ENCODE peak calls at places on chromosomes 6 and 20, in four cellular contexts. R is HCT116, N is K562, U is HepG2. V is an unnamed sample. For H3K9me3, the result is how much of the 10 kb centered on the place peaks cover.

GRCh38 chr6:78308025-78308424 is 559.3 kb upstream of the IRAK1BP1 start:
- DNase-seq in R (peak), N (no peak), U (no peak), V (no peak)

GRCh38 chr20:59207742-59208357 is 44.2 kb downstream of the ZNF831 start:
- DNase-seq in R (peak), N (peak), U (peak), V (no peak)

GRCh38 chr20:5410450-5410849 is 93.7 kb upstream of the PROKR2 start:
- DNase-seq in R (no peak), N (no peak), U (no peak), V (no peak)

GRCh38 chr20:49666906-49667305 is 46.8 kb downstream of the B4GALT5 start:
- DNase-seq in R (no peak), N (no peak), U (no peak), V (no peak)

GRCh38 chr6:119313937-119314893 is 35.3 kb downstream of the MAN1A1 start:
- DNase-seq in R (no peak), N (no peak), U (no peak), V (no peak)

GRCh38 chr6:33777716-33778474 is 11.0 kb downstream of the LEMD2 start:
- DNase-seq in R (no peak), N (no peak), U (no peak), V (no peak)

GRCh38 chr6:113351183-113351834 is 505.8 kb upstream of the MARCKS start:
- DNase-seq in R (no peak), N (no peak), U (no peak), V (no peak)

GRCh38 chr20:1173698-1174097 is 11.1 kb downstream of the TMEM74B start:
- DNase-seq in R (no peak), N (no peak), U (no peak), V (no peak)

GRCh38 chr20:19827818-19828217 is 69.8 kb downstream of the RIN2 start:
- DNase-seq in R (no peak), N (no peak), U (no peak), V (no peak)

GRCh38 chr20:14148042-14148441 is 152.7 kb downstream of the MACROD2 start:
- DNase-seq in R (no peak), N (no peak), U (no peak), V (no peak)

GRCh38 chr6:27601668-27602254 is 128.9 kb upstream of the ZNF184 start:
- DNase-seq in R (no peak), N (peak), U (no peak), V (peak)

GRCh38 chr20:47776639-47777038 is 8.6 kb downstream of the SULF2 start:
- DNase-seq in R (no peak), N (no peak), U (no peak), V (no peak)

GRCh38 chr20:8744228-8744844 is 324.6 kb upstream of the PLCB4 start:
- DNase-seq in R (no peak), N (no peak), U (no peak), V (no peak)

GRCh38 chr6:5905431-5906339 is 101.0 kb downstream of the NRN1 start:
- DNase-seq in R (no peak), N (no peak), U (no peak), V (no peak)

GRCh38 chr6:137637161-137637560 is 143.0 kb upstream of the OLIG3 start:
- DNase-seq in R (no peak), N (no peak), U (peak), V (no peak)

GRCh38 chr6:85129881-85130280 is 320.0 kb upstream of the NT5E start:
- DNase-seq in R (no peak), N (no peak), U (no peak), V (no peak)

GRCh38 chr20:14632906-14633305 is 295.5 kb upstream of the FLRT3 start:
- DNase-seq in R (no peak), N (no peak), U (peak), V (no peak)

GRCh38 chr6:290111-290932 is 2.0 kb upstream of the DUSP22 start:
- DNase-seq in R (no peak), N (no peak), U (no peak), V (no peak)

GRCh38 chr6:14280766-14281293 is 163.3 kb downstream of the CD83 start:
- DNase-seq in R (no peak), N (peak), U (no peak), V (no peak)

GRCh38 chr6:130282234-130282995 is 59.7 kb upstream of the SAMD3 start:
- DNase-seq in R (peak), N (no peak), U (peak), V (no peak)

GRCh38 chr6:150547511-150548222 is 52.0 kb upstream of the PLEKHG1 start:
- DNase-seq in R (no peak), N (no peak), U (peak), V (no peak)
- TF ChIP-seq TCF7L2 in R (no peak), N (no peak), U (no peak), V (no peak)

GRCh38 chr6:15487262-15487661 is 175.6 kb downstream of the DTNBP1 start:
- DNase-seq in R (no peak), N (no peak), U (no peak), V (no peak)
- TF ChIP-seq POLR2AphosphoS5 in R (no peak), N (no peak), U (no peak), V (no peak)

GRCh38 chr6:20943036-20943627 is 408.9 kb downstream of the CDKAL1 start:
- DNase-seq in R (no peak), N (no peak), U (no peak), V (no peak)
- H3K9me3 ChIP-seq in R (under half), N (under half), U (under half), V (under half)

GRCh38 chr20:33567949-33568348 is 78.1 kb downstream of the CBFA2T2 start:
- DNase-seq in R (no peak), N (no peak), U (no peak), V (no peak)

GRCh38 chr20:33566781-33567603 is 77.1 kb downstream of the CBFA2T2 start:
- DNase-seq in R (no peak), N (no peak), U (no peak), V (no peak)

GRCh38 chr20:33568378-33569289 is 78.7 kb downstream of the CBFA2T2 start:
- DNase-seq in R (no peak), N (no peak), U (peak), V (no peak)

GRCh38 chr20:33570743-33571142 is 80.8 kb downstream of the CBFA2T2 start:
- DNase-seq in R (no peak), N (no peak), U (no peak), V (no peak)

DNA sequence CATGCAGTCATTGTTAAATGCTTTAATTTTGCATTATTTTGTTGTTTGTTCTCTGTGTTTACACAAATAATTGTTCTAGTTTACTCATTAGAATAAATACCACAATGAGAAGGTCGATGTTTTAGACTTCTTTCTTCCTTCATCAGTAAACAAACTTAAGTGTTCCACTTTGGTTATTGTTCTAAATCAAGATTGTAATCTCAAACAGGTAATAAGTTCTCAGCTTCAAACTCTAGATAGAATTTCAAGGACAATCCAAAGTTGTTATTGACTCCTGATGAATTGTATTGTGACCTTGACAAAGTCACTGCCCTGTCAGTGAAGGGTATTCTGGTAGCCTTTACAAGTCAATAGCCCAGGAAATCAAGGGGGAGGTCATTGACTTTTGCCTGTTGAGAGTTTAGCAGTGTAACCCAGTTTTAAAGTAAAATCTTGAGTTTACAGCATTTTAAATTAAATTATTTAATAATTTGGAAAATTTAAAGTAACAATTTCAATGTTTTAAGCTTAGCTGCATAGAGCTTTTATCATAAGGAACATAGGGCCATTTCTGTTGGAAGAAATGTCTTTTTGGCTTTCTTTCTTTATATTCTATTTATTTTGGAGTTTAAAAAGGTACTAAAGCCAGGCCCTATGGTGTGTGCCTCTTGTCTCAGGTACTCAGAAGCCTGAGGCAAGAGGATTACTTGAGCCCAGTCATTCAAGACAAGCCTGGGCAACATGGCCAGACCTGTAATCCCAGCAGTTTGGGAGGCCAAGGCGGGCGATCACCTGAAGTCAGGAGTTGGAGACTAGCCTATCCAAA is 79.6 kb downstream of the CBFA2T2 start:
- DNase-seq in R (no peak), N (no peak), U (peak), V (no peak)
- TF ChIP-seq TCF7L2 in R (no peak), N (no peak), U (no peak), V (no peak)

GRCh38 chr6:12576389-12576788 is 140.2 kb upstream of the PHACTR1 start:
- DNase-seq in R (no peak), N (no peak), U (no peak), V (no peak)
- TF ChIP-seq POLR2AphosphoS5 in R (no peak), N (no peak), U (no peak), V (no peak)

V was measured in Panc1.